ENCODE peak calls at places on chromosomes 2 and 18, in five cellular contexts. F is activated naive CD8-positive, alpha-beta T cell treated with anti-CD3 and anti-CD28 coated beads, Interleukin-2, amount 10 ng/mL, durations not matched to agents 7 days and 5 days; X is psoas muscle; Y is AG08396; I is NCI-H345. W is an unnamed sample.

GRCh38 chr18:944440-944839 is 39.8 kb downstream of the ADCYAP1 start:
- DNase-seq in Y (no peak), I (no peak), F (no peak), X (no peak), W (no peak)

GRCh38 chr2:14631676-14632075 is 841 bp upstream of the LRATD1 start:
- DNase-seq in F (no peak), X (no peak), I (no peak), Y (no peak), W (no peak)

GRCh38 chr2:3738454-3738853 is 35.1 kb downstream of the DCDC2C start:
- DNase-seq in Y (no peak), F (no peak), I (peak), X (no peak), W (no peak)

GRCh38 chr18:48667276-48668254 is 128.7 kb downstream of the CTIF start:
- DNase-seq in I (peak), Y (no peak), F (no peak), X (no peak), W (no peak)

GRCh38 chr2:234483568-234484251 is 13.2 kb downstream of the ARL4C start:
- DNase-seq in F (peak), Y (no peak), X (no peak), I (no peak), W (no peak)

GRCh38 chr2:128779301-128780095 is 460.8 kb upstream of the HS6ST1 start:
- DNase-seq in X (no peak), Y (no peak), I (no peak), F (no peak), W (no peak)

GRCh38 chr2:213104089-213104902 is 47.1 kb downstream of the IKZF2 start:
- DNase-seq in X (no peak), Y (no peak), I (no peak), F (no peak), W (no peak)

GRCh38 chr2:120036145-120036544 is 23.3 kb downstream of the EPB41L5 start:
- DNase-seq in I (no peak), X (no peak), F (no peak), Y (no peak), W (no peak)

GRCh38 chr2:184444623-184445223 is 153.6 kb upstream of the ZNF804A start:
- DNase-seq in I (no peak), F (no peak), X (no peak), Y (no peak), W (no peak)

GRCh38 chr2:167404896-167405295 is 516.6 kb downstream of the XIRP2 start:
- DNase-seq in Y (no peak), X (no peak), F (no peak), I (no peak), W (no peak)

GRCh38 chr18:8721716-8722115 is 16.4 kb downstream of the MTCL1 start:
- DNase-seq in F (no peak), X (no peak), Y (peak), I (no peak), W (no peak)

GRCh38 chr2:63926800-63927199 is 85.1 kb downstream of the UGP2 start:
- DNase-seq in X (no peak), F (no peak), I (peak), Y (no peak), W (no peak)

GRCh38 chr2:27001851-27002369 is 30.9 kb upstream of the TMEM214 start:
- DNase-seq in X (no peak), I (no peak), F (no peak), Y (no peak), W (no peak)

GRCh38 chr2:231810905-231811304 is 24.7 kb downstream of the COPS7B start:
- DNase-seq in F (no peak), X (no peak), I (no peak), Y (peak), W (peak)

GRCh38 chr2:68225119-68225632 is 27.2 kb downstream of the PPP3R1 start:
- DNase-seq in Y (no peak), X (no peak), I (no peak), F (no peak), W (no peak)

GRCh38 chr2:53765749-53766148 is 1.9 kb upstream of the CHAC2 start:
- DNase-seq in I (no peak), F (no peak), X (no peak), Y (no peak), W (no peak)

GRCh38 chr2:27720004-27720551 is 51.4 kb upstream of the MRPL33 start:
- DNase-seq in F (no peak), X (no peak), I (no peak), Y (peak), W (peak)

GRCh38 chr18:79520473-79521390 is 125.0 kb downstream of the NFATC1 start:
- DNase-seq in Y (no peak), X (no peak), I (no peak), F (no peak), W (no peak)

GRCh38 chr2:84741182-84741822 is 139.6 kb downstream of the TRABD2A start:
- DNase-seq in F (peak), I (peak), Y (no peak), X (no peak), W (peak)

GRCh38 chr2:230796280-230796862 is 68.4 kb upstream of the ITM2C start:
- DNase-seq in X (no peak), I (no peak), F (no peak), Y (no peak), W (no peak)

GRCh38 chr2:215361876-215362561 is 50.2 kb downstream of the ATIC start:
- DNase-seq in X (no peak), Y (no peak), I (no peak), F (no peak), W (no peak)

GRCh38 chr2:50872543-50872942 is 159.4 kb downstream of the NRXN1 start:
- DNase-seq in I (no peak), X (no peak), F (no peak), Y (no peak), W (no peak)

GRCh38 chr2:187879491-187879890 is 325.3 kb upstream of the TFPI start:
- DNase-seq in I (no peak), Y (no peak), F (no peak), X (no peak), W (no peak)

GRCh38 chr18:74496508-74497307 is 545 bp downstream of the CNDP2 start:
- DNase-seq in F (no peak), X (peak), I (peak), Y (peak), W (peak)

W was measured in T1000.